ENCODE peak calls at places on chromosomes 13 and 19, in nine cellular contexts. X, O, M, A, T, Z, B, F and I are unnamed samples.
A peak's percentile ranks its signal among the peaks of the same experiment; 100 is the strongest.

GRCh38 chr13:113562085-113562749 is 22.3 kb upstream of the TFDP1 start:
- DNase-seq in A (peak; percentile 19), Z (peak; percentile 92), F (peak; percentile 45), X (no peak), O (no peak), M (peak; percentile 69), B (no peak), T (peak; percentile 67), I (peak; percentile 26)

GRCh38 chr19:8456064-8456463 is 11.3 kb downstream of the HNRNPM start:
- DNase-seq in A (no peak), F (no peak), T (no peak), X (no peak), B (no peak), Z (peak; percentile 69), M (no peak), O (no peak), I (no peak)

GRCh38 chr13:68550330-68550729 is 1320.2 kb upstream of the PCDH9 start:
- DNase-seq in X (no peak), B (no peak), Z (no peak), T (no peak), O (no peak), M (no peak), F (no peak), A (no peak), I (no peak)

GRCh38 chr19:12828494-12828893 is 5.9 kb downstream of the RTBDN start:
- DNase-seq in Z (peak; percentile 91), O (peak; percentile 62), T (no peak), A (no peak), M (peak; percentile 61), B (no peak), F (no peak), X (no peak), I (no peak)

GRCh38 chr13:101690871-101691270 is 238.4 kb downstream of the ITGBL1 start:
- DNase-seq in A (no peak), X (no peak), F (no peak), M (no peak), T (no peak), Z (no peak), O (no peak), B (no peak), I (no peak)

GRCh38 chr19:15124572-15125231 is 17.5 kb downstream of the SYDE1 start:
- DNase-seq in A (no peak), Z (peak; percentile 93), F (peak; percentile 32), X (no peak), B (peak; percentile 4), T (no peak), O (peak; percentile 74), M (peak; percentile 39), I (peak; percentile 52)

GRCh38 chr13:113020323-113021080 is 51.5 kb downstream of the MCF2L start:
- DNase-seq in Z (no peak), F (no peak), A (no peak), O (no peak), X (no peak), T (no peak), M (no peak), B (no peak), I (no peak)

GRCh38 chr13:110187501-110188161 is 119.3 kb downstream of the COL4A1 start:
- DNase-seq in F (peak; percentile 78), Z (no peak), A (no peak), T (no peak), O (no peak), M (no peak), X (peak; percentile 22), B (no peak), I (no peak)

GRCh38 chr19:14434543-14435319 is 1.6 kb downstream of the PKN1 start:
- DNase-seq in Z (peak; percentile 58), M (peak; percentile 59), X (peak; percentile 39), O (peak; percentile 79), T (no peak), B (no peak), A (no peak), F (peak; percentile 58), I (peak; percentile 28)

GRCh38 chr19:38706792-38707511 is 37.3 kb downstream of the CAPN12 start:
- DNase-seq in X (no peak), M (no peak), B (no peak), O (no peak), A (no peak), Z (peak; percentile 79), T (no peak), F (no peak), I (no peak)

GRCh38 chr19:7908078-7908699 is 4.5 kb downstream of the MAP2K7 start:
- DNase-seq in X (no peak), A (no peak), B (no peak), O (no peak), F (no peak), T (no peak), M (no peak), Z (no peak), I (no peak)

GRCh38 chr13:105702441-105702840 is 833.0 kb downstream of the EFNB2 start:
- DNase-seq in F (no peak), B (no peak), T (no peak), Z (no peak), A (no peak), M (no peak), O (no peak), X (no peak), I (no peak)

GRCh38 chr13:68234278-68234677 is 1004.1 kb upstream of the PCDH9 start:
- DNase-seq in A (no peak), F (no peak), M (no peak), T (no peak), B (no peak), O (no peak), X (no peak), Z (peak; percentile 11), I (no peak)

GRCh38 chr19:16376649-16377048 is 52.0 kb downstream of the KLF2 start:
- DNase-seq in T (no peak), O (no peak), X (no peak), M (peak; percentile 46), F (no peak), A (no peak), Z (peak; percentile 91), B (no peak), I (no peak)

GRCh38 chr19:6713773-6714692 is 6.4 kb downstream of the C3 start:
- DNase-seq in O (peak; percentile 36), M (no peak), B (no peak), F (no peak), A (no peak), T (no peak), X (no peak), Z (peak; percentile 55), I (no peak)

GRCh38 chr19:47157455-47158321 is 27.1 kb downstream of the SAE1 start:
- DNase-seq in B (peak; percentile 23), F (peak; percentile 12), A (no peak), Z (peak; percentile 76), M (peak; percentile 61), X (peak; percentile 77), O (no peak), T (no peak), I (no peak)

GRCh38 chr19:57437931-57438330 is 2.8 kb downstream of the ZNF749 start:
- DNase-seq in A (no peak), F (no peak), X (no peak), T (no peak), Z (no peak), B (no peak), O (no peak), M (no peak), I (no peak)

GRCh38 chr19:679418-680286 is 3.5 kb downstream of the FSTL3 start:
- DNase-seq in A (no peak), Z (peak; percentile 91), X (no peak), T (peak; percentile 64), M (peak; percentile 34), B (no peak), F (peak; percentile 64), O (peak; percentile 83), I (peak; percentile 65)

GRCh38 chr19:38856813-38857212 is 7.0 kb upstream of the HNRNPL start:
- DNase-seq in M (no peak), B (no peak), F (no peak), O (no peak), Z (no peak), A (no peak), X (no peak), T (no peak), I (no peak)

GRCh38 chr13:79491715-79492114 is 10.8 kb downstream of the NDFIP2 start:
- DNase-seq in T (no peak), O (no peak), B (no peak), Z (no peak), A (no peak), F (no peak), X (no peak), M (no peak), I (no peak)

GRCh38 chr13:75931116-75931515 is 295.0 kb downstream of the LMO7 start:
- DNase-seq in B (no peak), A (no peak), F (no peak), Z (no peak), X (no peak), T (no peak), M (no peak), O (no peak), I (no peak)

GRCh38 chr13:67632590-67632989 is 402.5 kb upstream of the PCDH9 start:
- DNase-seq in T (no peak), O (no peak), M (no peak), X (no peak), A (no peak), F (no peak), Z (no peak), B (no peak), I (no peak)

GRCh38 chr19:31641591-31641990 is 292.4 kb upstream of the TSHZ3 start:
- DNase-seq in M (no peak), O (no peak), A (no peak), B (no peak), T (no peak), X (no peak), F (no peak), Z (no peak), I (no peak)

GRCh38 chr13:89930861-89931260 is 1416.6 kb upstream of the MIR17HG start:
- DNase-seq in A (no peak), O (no peak), Z (no peak), X (no peak), F (no peak), T (no peak), B (no peak), M (no peak), I (no peak)

GRCh38 chr19:39969681-39970423 is 1.1 kb upstream of the PSMC4 start:
- DNase-seq in A (no peak), Z (no peak), F (no peak), T (no peak), O (no peak), X (no peak), M (no peak), B (peak; percentile 10), I (no peak)

GRCh38 chr13:32429406-32429909 is 1.5 kb upstream of the N4BP2L1 start:
- DNase-seq in F (no peak), O (no peak), Z (no peak), T (no peak), B (no peak), X (no peak), M (no peak), A (no peak), I (no peak)

GRCh38 chr13:79079351-79079839 is 326.7 kb downstream of the RBM26 start:
- DNase-seq in A (no peak), O (no peak), F (no peak), B (no peak), M (no peak), Z (no peak), T (no peak), X (no peak), I (no peak)

GRCh38 chr19:1848399-1849131 is at the start of gene REXO1:
- DNase-seq in B (peak; percentile 97), Z (peak; percentile 98), X (peak; percentile 64), F (peak; percentile 97), A (peak; percentile 99), T (peak; percentile 90), M (peak; percentile 98), O (peak; percentile 95), I (peak; percentile 84)

GRCh38 chr19:32966750-32967149 is 5.0 kb downstream of the CEP89 start:
- DNase-seq in O (no peak), A (no peak), Z (no peak), X (no peak), F (no peak), B (no peak), M (no peak), T (no peak), I (no peak)

GRCh38 chr13:53788286-53788685 is 759.7 kb downstream of the OLFM4 start:
- DNase-seq in A (no peak), Z (no peak), O (no peak), T (no peak), M (no peak), X (no peak), B (no peak), F (no peak), I (no peak)

GRCh38 chr13:99608345-99608744 is 107.1 kb downstream of the TM9SF2 start:
- DNase-seq in F (no peak), B (no peak), M (no peak), Z (no peak), T (no peak), A (no peak), X (no peak), O (peak; percentile 52), I (no peak)